ENCODE peak calls at places on chromosome 13, in four cellular contexts. V is HCT116, B is HepG2, Y is GM12878. M is an unnamed sample.

GRCh38 chr13:29527916-29528315 is 67.6 kb downstream of the SLC7A1 start:
- DNase-seq in Y (no peak), B (no peak), V (no peak), M (no peak)

GRCh38 chr13:108728370-108728769 is 99.0 kb downstream of the MYO16 start:
- DNase-seq in Y (no peak), B (peak), V (peak), M (no peak)

GRCh38 chr13:92355213-92355612 is 871.4 kb upstream of the GPC6 start:
- DNase-seq in V (no peak), B (peak), Y (no peak), M (peak)

GRCh38 chr13:44305216-44305615 is 68.4 kb upstream of the SERP2 start:
- DNase-seq in B (no peak), V (peak), Y (no peak), M (no peak)

GRCh38 chr13:78325585-78325984 is 277.8 kb downstream of the POU4F1 start:
- DNase-seq in V (no peak), Y (no peak), B (no peak), M (no peak)

GRCh38 chr13:48975101-48975925 is at the start of gene FNDC3A:
- DNase-seq in Y (no peak), B (peak), V (peak), M (peak)

GRCh38 chr13:48580185-48580803 is 47.4 kb upstream of the RCBTB2 start:
- DNase-seq in Y (no peak), V (peak), B (peak), M (peak)

GRCh38 chr13:114226088-114226487 is 8.6 kb upstream of the CDC16 start:
- DNase-seq in V (no peak), B (no peak), Y (no peak), M (no peak)

GRCh38 chr13:70203661-70204229 is 95.5 kb upstream of the KLHL1 start:
- DNase-seq in B (peak), Y (no peak), V (peak), M (no peak)

GRCh38 chr13:80562423-80562822 is 221.5 kb upstream of the SPRY2 start:
- DNase-seq in B (no peak), V (no peak), Y (no peak), M (peak)

GRCh38 chr13:85497652-85498051 is 301.6 kb downstream of the SLITRK6 start:
- DNase-seq in V (no peak), Y (no peak), B (no peak), M (no peak)

GRCh38 chr13:39888865-39889810 is 233.7 kb downstream of the COG6 start:
- DNase-seq in V (no peak), B (no peak), Y (no peak), M (no peak)

GRCh38 chr13:31909889-31910551 is 121.6 kb upstream of the FRY start:
- DNase-seq in V (peak), Y (peak), B (peak), M (peak)

GRCh38 chr13:91144054-91144453 is 203.4 kb upstream of the MIR17HG start:
- DNase-seq in B (no peak), V (no peak), Y (no peak), M (no peak)

GRCh38 chr13:59979589-59979988 is 184.1 kb downstream of the DIAPH3 start:
- DNase-seq in V (no peak), Y (no peak), B (no peak), M (no peak)

GRCh38 chr13:41465215-41465907 is 8.0 kb downstream of the RGCC start:
- DNase-seq in B (no peak), Y (peak), V (no peak), M (no peak)

GRCh38 chr13:113465241-113465640 is 12.0 kb upstream of the ADPRHL1 start:
- DNase-seq in Y (no peak), V (no peak), B (no peak), M (no peak)

GRCh38 chr13:38979891-38980627 is 10.6 kb downstream of the STOML3 start:
- DNase-seq in B (no peak), V (no peak), Y (no peak), M (no peak)

GRCh38 chr13:99958402-99959126 is 13.0 kb downstream of the ZIC5 start:
- DNase-seq in V (no peak), Y (no peak), B (no peak), M (no peak)

GRCh38 chr13:99955747-99956472 is 15.7 kb downstream of the ZIC5 start:
- DNase-seq in B (no peak), Y (no peak), V (no peak), M (no peak)

GRCh38 chr13:99959127-99959529 is 12.4 kb downstream of the ZIC5 start:
- DNase-seq in V (no peak), B (no peak), Y (no peak), M (no peak)

GRCh38 chr13:99955107-99955746 is 16.3 kb downstream of the ZIC5 start:
- DNase-seq in B (no peak), V (no peak), Y (no peak), M (no peak)

DNA sequence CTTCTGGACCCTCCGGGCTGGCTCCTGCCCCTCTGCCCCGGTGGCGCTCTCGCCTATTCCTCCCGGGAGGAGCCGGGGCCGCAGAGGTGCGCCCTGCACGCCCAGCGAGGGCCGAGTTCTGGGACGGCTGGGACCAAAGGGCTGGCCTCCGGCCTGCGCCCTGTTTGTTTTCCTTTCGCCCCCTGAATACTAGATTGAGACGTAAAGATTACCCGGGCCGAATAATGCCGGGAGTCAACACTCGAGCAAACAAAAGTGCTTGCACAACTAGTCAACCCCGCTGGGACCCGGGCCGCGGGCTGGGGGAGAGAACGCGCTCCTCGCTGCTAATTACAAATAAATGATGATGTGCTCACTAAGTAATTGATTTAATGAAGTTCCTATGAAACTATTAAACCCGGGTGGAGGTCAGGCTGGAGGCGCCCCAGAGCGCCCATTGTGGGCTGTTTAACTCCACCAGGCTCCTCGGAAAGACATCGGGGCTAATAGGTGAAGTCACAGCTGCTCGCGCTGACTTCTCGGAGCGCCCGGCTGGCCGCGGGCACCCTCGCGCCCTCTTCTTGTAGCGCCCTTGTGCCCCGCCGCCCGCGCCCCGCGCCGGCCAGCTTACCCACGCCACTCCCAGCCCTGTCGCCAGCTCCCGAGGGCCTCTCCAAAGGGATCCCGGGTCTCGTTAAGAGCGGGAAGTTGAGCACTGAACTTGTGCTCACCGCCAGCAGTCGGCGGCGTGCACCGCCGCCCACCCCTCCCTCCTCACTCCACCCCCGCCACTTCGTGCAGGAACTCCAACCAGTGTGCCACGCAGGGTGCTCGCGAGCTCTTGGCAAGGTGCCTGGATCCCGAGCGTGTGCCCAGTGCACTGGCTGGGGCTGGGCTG is 14.9 kb downstream of the ZIC5 start:
- DNase-seq in B (peak), Y (no peak), V (no peak), M (no peak)
- TF ChIP-seq EZH2 in B (no peak), Y (no peak), V (no peak), M (no peak)

GRCh38 chr13:111488466-111489132 is 168.2 kb downstream of the TEX29 start:
- DNase-seq in Y (no peak), B (no peak), V (no peak), M (no peak)
- TF ChIP-seq ZBTB33 in Y (no peak), B (no peak), V (no peak), M (no peak)

GRCh38 chr13:27795718-27796019 is 3.4 kb downstream of the GSX1 start:
- DNase-seq in V (no peak), B (no peak), Y (no peak), M (no peak)
- TF ChIP-seq EZH2 in V (no peak), B (no peak), Y (no peak), M (no peak)

GRCh38 chr13:35894636-35895035 is 236.5 kb downstream of the DCLK1 start:
- DNase-seq in B (no peak), V (no peak), Y (no peak), M (no peak)
- TF ChIP-seq ZBTB33 in B (no peak), V (no peak), Y (no peak), M (no peak)

M was measured in K562.